ENCODE peak calls at places on chromosomes 16 and 17, in eight cellular contexts. M, R, T, Z, I, Y, S and H are unnamed samples.

GRCh38 chr16:52812945-52813556 is 239.6 kb downstream of the CHD9NB start:
- DNase-seq in I (no peak), R (no peak), M (no peak), Y (no peak), Z (no peak), T (peak), S (no peak), H (no peak)

GRCh38 chr17:68396795-68397536 is 60.3 kb downstream of the WIPI1 start:
- DNase-seq in M (no peak), Z (no peak), R (no peak), S (no peak), T (no peak), I (no peak), Y (no peak), H (no peak)

GRCh38 chr17:63838586-63839184 is 3.8 kb downstream of the SMARCD2 start:
- DNase-seq in Z (peak), M (no peak), R (peak), T (peak), I (peak), Y (peak), S (peak), H (no peak)

GRCh38 chr17:49132699-49133364 is at the start of gene B4GALNT2:
- DNase-seq in M (no peak), T (peak), Y (no peak), S (no peak), I (no peak), R (no peak), Z (no peak), H (no peak)

GRCh38 chr16:81522141-81522701 is 77.6 kb downstream of the CMIP start:
- DNase-seq in Y (peak), I (no peak), S (no peak), Z (no peak), R (peak), T (no peak), M (no peak), H (no peak)

GRCh38 chr16:17503331-17503730 is 32.6 kb upstream of the XYLT1 start:
- DNase-seq in S (no peak), I (no peak), T (no peak), M (no peak), Z (no peak), Y (no peak), R (no peak), H (no peak)

GRCh38 chr17:72030067-72030899 is 90.5 kb upstream of the SOX9 start:
- DNase-seq in R (peak), Z (no peak), T (peak), I (no peak), Y (peak), S (peak), M (peak), H (no peak)

GRCh38 chr17:929547-929946 is 50.0 kb downstream of the NXN start:
- DNase-seq in I (no peak), R (no peak), Z (no peak), T (no peak), S (no peak), Y (no peak), M (no peak), H (no peak)

GRCh38 chr17:32491371-32492280 is 4.8 kb downstream of the CDK5R1 start:
- DNase-seq in R (no peak), S (peak), M (no peak), T (no peak), I (no peak), Z (no peak), Y (peak), H (no peak)

GRCh38 chr17:69325518-69326301 is 1.2 kb downstream of the ABCA5 start:
- DNase-seq in Y (no peak), R (peak), I (no peak), S (peak), M (no peak), T (no peak), Z (no peak), H (no peak)

GRCh38 chr17:58503876-58504275 is 10.6 kb downstream of the MTMR4 start:
- DNase-seq in M (no peak), I (no peak), R (no peak), T (no peak), S (no peak), Z (no peak), Y (no peak), H (no peak)

GRCh38 chr16:13453938-13454553 is 465.9 kb upstream of the ERCC4 start:
- DNase-seq in S (no peak), T (peak), R (peak), I (no peak), M (peak), Y (peak), Z (no peak), H (no peak)

GRCh38 chr16:76278976-76279375 is 1.8 kb downstream of the CNTNAP4 start:
- DNase-seq in R (peak), I (no peak), S (peak), M (peak), Z (no peak), T (peak), Y (peak), H (no peak)

GRCh38 chr16:53756329-53756996 is 52.5 kb downstream of the FTO start:
- DNase-seq in I (no peak), Y (peak), M (no peak), T (peak), Z (no peak), R (no peak), S (no peak), H (no peak)

GRCh38 chr17:17227608-17228520 is 9.1 kb downstream of the FLCN start:
- DNase-seq in S (no peak), Y (no peak), R (no peak), M (no peak), I (no peak), Z (no peak), T (no peak), H (no peak)

GRCh38 chr16:88920618-88921602 is 54.5 kb upstream of the PABPN1L start:
- DNase-seq in S (peak), I (no peak), R (no peak), Z (peak), M (no peak), T (no peak), Y (peak), H (no peak)

GRCh38 chr17:28643979-28644781 is 778 bp downstream of the BLTP2 start:
- DNase-seq in Z (no peak), R (peak), I (no peak), M (peak), T (peak), S (peak), Y (peak), H (no peak)